ENCODE peak calls at places on chromosomes 13 and 19, in six cellular contexts. O is GM12878, W is K562, N is endothelial cell of umbilical vein, G is A549, S is HepG2. T is an unnamed sample.

GRCh38 chr13:66195238-66195637 is 1034.9 kb downstream of the PCDH9 start:
- DNase-seq in O (no peak), W (no peak), N (no peak), G (no peak), S (no peak), T (no peak)

GRCh38 chr19:54660967-54661366 is 1.8 kb upstream of the LILRB4 start:
- DNase-seq in O (peak), W (no peak), N (no peak), G (no peak), S (no peak), T (peak)

GRCh38 chr19:994516-994915 is 5.7 kb upstream of the GRIN3B start:
- DNase-seq in O (no peak), W (no peak), N (no peak), G (no peak), S (no peak), T (no peak)

GRCh38 chr19:33390120-33390907 is 16.8 kb downstream of the CEBPG start:
- DNase-seq in O (no peak), W (no peak), N (peak), G (no peak), S (no peak), T (peak)

GRCh38 chr19:47507031-47507430 is 7.8 kb downstream of the NAPA start:
- DNase-seq in O (no peak), W (no peak), N (no peak), G (no peak), S (no peak), T (no peak)

GRCh38 chr13:102901615-102902305 is 55.9 kb downstream of the ERCC5 start:
- DNase-seq in O (no peak), W (no peak), N (no peak), G (no peak), S (no peak), T (no peak)

GRCh38 chr19:45496349-45496953 is 396 bp downstream of the RTN2 start:
- DNase-seq in O (no peak), W (peak), N (peak), G (no peak), S (no peak), T (peak)

GRCh38 chr19:35389192-35389861 is 18.5 kb downstream of the GPR42 start:
- DNase-seq in O (no peak), W (peak), N (no peak), G (no peak), S (peak), T (no peak)

GRCh38 chr19:49911381-49912145 is 14.9 kb upstream of the IL4I1 start:
- DNase-seq in O (peak), W (no peak), N (peak), G (no peak), S (no peak), T (peak)

GRCh38 chr13:38763446-38764381 is 76.8 kb downstream of the FREM2 start:
- DNase-seq in O (no peak), W (peak), N (peak), G (peak), S (peak), T (peak)

GRCh38 chr13:48400820-48401219 is 12.1 kb downstream of the LPAR6 start:
- DNase-seq in O (peak), W (no peak), N (peak), G (no peak), S (no peak), T (peak)

GRCh38 chr13:98966019-98966418 is 11.8 kb downstream of the DOCK9 start:
- DNase-seq in O (no peak), W (no peak), N (no peak), G (no peak), S (no peak), T (no peak)

GRCh38 chr13:73215807-73216206 is 157.0 kb downstream of the KLF5 start:
- DNase-seq in O (no peak), W (no peak), N (no peak), G (no peak), S (no peak), T (no peak)

GRCh38 chr13:108349269-108349668 is 79.8 kb downstream of the TNFSF13B start:
- DNase-seq in O (no peak), W (no peak), N (no peak), G (no peak), S (no peak), T (no peak)

GRCh38 chr19:6806488-6806887 is 34.0 kb downstream of the VAV1 start:
- DNase-seq in O (no peak), W (peak), N (no peak), G (no peak), S (no peak), T (peak)

GRCh38 chr13:45683701-45684100 is 18.4 kb upstream of the CBY2 start:
- DNase-seq in O (no peak), W (no peak), N (no peak), G (no peak), S (no peak), T (no peak)
- TF ChIP-seq MAX in O (no peak), W (no peak), N (no peak), G (no peak), S (no peak), T (no peak)

GRCh38 chr19:18416778-18417249 is 2.4 kb upstream of the SSBP4 start:
- DNase-seq in O (no peak), W (peak), N (peak), G (no peak), S (peak), T (peak)

GRCh38 chr19:18418725-18419194 is 438 bp upstream of the SSBP4 start:
- DNase-seq in O (no peak), W (peak), N (no peak), G (no peak), S (no peak), T (peak)

GRCh38 chr19:18417250-18418033 is 1.8 kb upstream of the SSBP4 start:
- DNase-seq in O (no peak), W (peak), N (peak), G (no peak), S (peak), T (peak)

GRCh38 chr19:18419195-18419698 is at the start of gene SSBP4:
- DNase-seq in O (no peak), W (peak), N (peak), G (no peak), S (peak), T (peak)

DNA sequence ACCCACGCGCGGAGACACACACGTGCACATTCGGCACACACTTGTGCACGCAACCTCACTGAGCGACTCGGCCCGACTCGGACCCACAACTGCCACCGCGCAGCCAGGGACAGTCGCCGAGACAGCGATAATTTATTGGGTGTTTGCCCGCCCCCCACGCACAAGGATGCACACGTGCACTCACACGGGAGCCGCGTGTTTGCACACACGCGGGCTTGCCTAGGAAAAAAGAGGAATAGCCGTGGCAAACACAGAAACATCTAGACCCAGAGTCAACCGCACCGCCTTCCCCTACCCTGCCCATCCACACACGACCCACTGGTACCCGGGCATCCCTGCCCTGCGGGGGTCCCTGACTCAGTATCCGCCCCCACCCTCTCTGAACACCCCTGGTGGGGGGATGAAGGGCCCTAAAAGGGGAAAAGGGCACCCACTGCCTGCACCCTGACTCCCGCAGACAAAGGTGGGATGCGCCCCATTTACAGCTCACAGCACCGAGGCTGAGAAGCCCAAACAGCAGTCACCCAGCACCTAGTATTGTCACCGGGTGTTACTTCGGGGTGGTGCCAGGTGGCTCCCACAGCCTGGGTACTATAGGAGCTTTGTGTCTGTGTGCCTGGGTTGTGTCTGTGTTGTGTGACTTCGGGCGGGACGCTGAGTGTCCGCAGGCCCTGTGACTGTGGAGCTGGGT is 1.0 kb upstream of the SSBP4 start:
- DNase-seq in O (no peak), W (peak), N (no peak), G (no peak), S (no peak), T (no peak)
- TF ChIP-seq MYC in O (no peak), W (peak), N (no peak), G (no peak), S (no peak), T (peak)

GRCh38 chr19:14385492-14385891 is 4.2 kb downstream of the ADGRE5 start:
- DNase-seq in O (no peak), W (no peak), N (no peak), G (no peak), S (no peak), T (no peak)
- TF ChIP-seq MAX in O (peak), W (peak), N (no peak), G (no peak), S (no peak), T (no peak)

GRCh38 chr13:33179463-33179862 is 106.1 kb downstream of the STARD13 start:
- DNase-seq in O (no peak), W (no peak), N (no peak), G (no peak), S (no peak), T (no peak)
- TF ChIP-seq MYC in O (no peak), W (no peak), N (no peak), G (no peak), S (no peak), T (no peak)

GRCh38 chr13:36302289-36302688 is 4.7 kb upstream of the CCDC169 start:
- DNase-seq in O (no peak), W (no peak), N (no peak), G (no peak), S (no peak), T (no peak)

GRCh38 chr13:36297600-36298338 is at the start of gene CCDC169:
- DNase-seq in O (no peak), W (peak), N (peak), G (peak), S (peak), T (peak)

GRCh38 chr13:36294061-36294460 is 3.6 kb downstream of the CCDC169 start:
- DNase-seq in O (no peak), W (no peak), N (no peak), G (no peak), S (no peak), T (peak)

GRCh38 chr13:36297259-36297599 is 385 bp downstream of the CCDC169 start:
- DNase-seq in O (no peak), W (no peak), N (no peak), G (peak), S (no peak), T (peak)

GRCh38 chr13:36298535-36299068 is 988 bp upstream of the CCDC169 start:
- DNase-seq in O (no peak), W (peak), N (peak), G (no peak), S (no peak), T (peak)
- TF ChIP-seq MAX in O (no peak), W (no peak), N (no peak), G (no peak), S (no peak), T (no peak)

DNA sequence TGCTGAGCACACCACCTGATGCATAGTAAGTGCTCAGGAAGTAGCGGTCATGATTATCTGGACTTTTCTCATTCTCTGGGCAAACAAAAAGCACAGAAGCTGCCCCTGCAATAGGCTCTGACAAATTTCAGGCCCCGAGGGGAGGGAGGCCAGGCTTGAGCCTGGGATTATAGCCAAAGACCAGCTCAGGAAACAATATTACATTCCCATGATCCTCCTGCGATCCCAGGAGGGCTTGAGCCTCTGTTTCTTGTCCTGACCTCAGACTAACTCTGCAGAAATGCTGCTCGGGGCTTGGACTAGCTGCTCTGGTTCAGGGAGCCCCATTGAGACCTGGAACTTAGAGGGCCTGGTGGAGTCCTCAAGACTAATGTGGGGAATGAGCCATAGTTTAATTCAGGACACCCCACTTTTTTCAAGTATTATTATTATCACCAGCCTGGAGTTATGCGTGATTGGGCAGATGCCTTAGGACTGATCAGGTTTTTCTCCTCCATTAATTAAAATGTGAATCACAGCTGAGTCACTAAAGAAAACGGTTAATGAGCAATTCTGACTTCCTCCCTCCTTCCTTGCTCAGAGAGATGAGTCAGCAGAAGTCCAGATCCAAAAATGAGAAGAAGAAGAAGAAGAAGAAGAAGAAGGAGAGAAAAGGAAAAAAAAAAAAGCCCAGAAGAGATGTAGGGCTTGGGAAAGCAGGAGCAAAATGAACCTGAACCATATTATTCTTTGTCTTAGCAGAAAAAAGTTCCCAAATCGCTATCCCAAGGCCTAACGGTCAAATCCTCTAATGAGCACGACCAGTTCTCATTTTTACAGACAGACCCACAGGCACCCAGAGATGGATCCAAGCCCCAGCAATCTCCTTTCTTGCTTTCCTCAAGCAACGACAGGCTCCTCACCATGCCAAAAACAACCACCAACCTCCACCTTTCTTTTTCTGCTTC is 107.2 kb downstream of the CACNA1A start:
- DNase-seq in O (no peak), W (peak), N (peak), G (peak), S (no peak), T (peak)
- TF ChIP-seq MYC in O (no peak), W (no peak), N (no peak), G (no peak), S (no peak), T (no peak)

GRCh38 chr13:95970878-95971277 is 82.3 kb downstream of the UGGT2 start:
- DNase-seq in O (no peak), W (no peak), N (no peak), G (no peak), S (no peak), T (no peak)
- TF ChIP-seq MAX in O (no peak), W (no peak), N (no peak), G (no peak), S (no peak), T (no peak)

GRCh38 chr13:72129117-72129516 is 262.1 kb upstream of the DACH1 start:
- DNase-seq in O (no peak), W (no peak), N (no peak), G (no peak), S (no peak), T (no peak)
- TF ChIP-seq MYC in O (no peak), W (no peak), N (no peak), G (no peak), S (no peak), T (no peak)

GRCh38 chr13:53249236-53249635 is 220.6 kb downstream of the OLFM4 start:
- DNase-seq in O (no peak), W (no peak), N (no peak), G (no peak), S (no peak), T (no peak)
- TF ChIP-seq MAX in O (no peak), W (no peak), N (no peak), G (no peak), S (no peak), T (no peak)

T was measured in NB4.